ENCODE peak calls at places on chromosomes 3 and 15, in nine cellular contexts. J, Q, V, S, C, G, B, P and F are unnamed samples.

GRCh38 chr3:128316456-128316855 is 150.2 kb downstream of the DNAJB8 start:
- DNase-seq in J (no peak), Q (peak), V (no peak), S (no peak), C (peak), G (no peak), B (no peak), P (peak), F (no peak)

GRCh38 chr3:116770815-116771450 is 61.4 kb downstream of the TUSC7 start:
- DNase-seq in J (peak), Q (peak), V (peak), S (peak), C (peak), G (peak), B (peak), P (peak), F (peak)

GRCh38 chr3:124791639-124792111 is 61.4 kb downstream of the UMPS start:
- DNase-seq in J (peak), Q (peak), V (no peak), S (no peak), C (no peak), G (peak), B (peak), P (no peak), F (peak)

GRCh38 chr15:23866832-23867231 is 179.7 kb upstream of the NDN start:
- DNase-seq in J (no peak), Q (no peak), V (peak), S (peak), C (no peak), G (peak), B (no peak), P (no peak), F (no peak)

GRCh38 chr3:21620511-21621395 is 130.3 kb downstream of the ZNF385D start:
- DNase-seq in J (no peak), Q (no peak), V (no peak), S (peak), C (no peak), G (no peak), B (no peak), P (no peak), F (no peak)

GRCh38 chr3:65951836-65952505 is 86.7 kb downstream of the MAGI1 start:
- DNase-seq in J (no peak), Q (peak), V (no peak), S (no peak), C (no peak), G (no peak), B (no peak), P (no peak), F (no peak)

GRCh38 chr3:128764863-128765262 is 38.9 kb downstream of the RAB7A start:
- DNase-seq in J (no peak), Q (no peak), V (no peak), S (no peak), C (peak), G (no peak), B (no peak), P (no peak), F (no peak)

GRCh38 chr3:157794771-157795170 is 291.6 kb upstream of the VEPH1 start:
- DNase-seq in J (no peak), Q (peak), V (no peak), S (no peak), C (no peak), G (no peak), B (peak), P (no peak), F (peak)

GRCh38 chr15:55742927-55743614 is at the start of gene PRTG:
- DNase-seq in J (peak), Q (peak), V (peak), S (peak), C (no peak), G (peak), B (peak), P (no peak), F (peak)

GRCh38 chr3:124529826-124530571 is 200.3 kb upstream of the UMPS start:
- DNase-seq in J (no peak), Q (no peak), V (no peak), S (no peak), C (no peak), G (no peak), B (no peak), P (no peak), F (peak)

GRCh38 chr3:139123377-139124095 is 78.8 kb upstream of the PRR23C start:
- DNase-seq in J (no peak), Q (peak), V (no peak), S (no peak), C (peak), G (no peak), B (no peak), P (no peak), F (no peak)

GRCh38 chr3:122484985-122485384 is 29.8 kb downstream of the KPNA1 start:
- DNase-seq in J (no peak), Q (peak), V (no peak), S (peak), C (no peak), G (no peak), B (peak), P (no peak), F (peak)

GRCh38 chr3:176183181-176183580 is 1014.1 kb downstream of the TBL1XR1 start:
- DNase-seq in J (no peak), Q (no peak), V (no peak), S (no peak), C (no peak), G (no peak), B (no peak), P (no peak), F (no peak)

GRCh38 chr15:78108300-78109084 is 16.1 kb downstream of the SH2D7 start:
- DNase-seq in J (peak), Q (peak), V (peak), S (peak), C (peak), G (peak), B (peak), P (peak), F (peak)

GRCh38 chr3:160134964-160135363 is 90.3 kb upstream of the C3orf80 start:
- DNase-seq in J (no peak), Q (peak), V (no peak), S (no peak), C (no peak), G (no peak), B (peak), P (no peak), F (no peak)

GRCh38 chr3:146953523-146954125 is 348.5 kb upstream of the PLSCR5 start:
- DNase-seq in J (no peak), Q (peak), V (no peak), S (no peak), C (no peak), G (no peak), B (peak), P (no peak), F (no peak)

GRCh38 chr15:70083423-70083822 is 14.3 kb downstream of the TLE3 start:
- DNase-seq in J (no peak), Q (no peak), V (no peak), S (no peak), C (no peak), G (no peak), B (no peak), P (no peak), F (no peak)